ENCODE peak calls at places on chromosomes 5 and 9, in five cellular contexts. V, L, N, I and O are unnamed samples.

GRCh38 chr5:98248949-98249348 is 524.5 kb upstream of the RGMB start:
- DNase-seq in L (peak; percentile 91), I (peak; percentile 41), N (peak; percentile 41), V (no peak), O (peak; percentile 92)

GRCh38 chr5:91787718-91788117 is 404.6 kb upstream of the ARRDC3 start:
- DNase-seq in I (peak; percentile 59), L (peak; percentile 9), N (peak; percentile 10), V (no peak), O (no peak)

GRCh38 chr9:110555971-110556370 is 23.6 kb downstream of the SVEP1 start:
- DNase-seq in L (peak; percentile 97), V (no peak), N (peak; percentile 69), I (peak; percentile 81), O (peak; percentile 97)

GRCh38 chr5:129094924-129095797 is 612 bp downstream of the ISOC1 start:
- DNase-seq in N (peak; percentile 29), I (no peak), V (peak; percentile 52), L (peak; percentile 26), O (peak; percentile 18)

GRCh38 chr5:124252094-124252750 is 494.2 kb downstream of the ZNF608 start:
- DNase-seq in I (no peak), V (no peak), L (peak; percentile 56), N (no peak), O (no peak)

GRCh38 chr9:76394896-76395244 is 644 bp upstream of the RFK start:
- DNase-seq in L (no peak), V (peak; percentile 11), I (no peak), N (peak; percentile 34), O (no peak)

GRCh38 chr9:116576386-116576785 is 110.7 kb upstream of the TRIM32 start:
- DNase-seq in V (no peak), I (no peak), L (no peak), N (no peak), O (peak; percentile 50)

GRCh38 chr5:98933446-98934072 is 4.8 kb upstream of the CHD1 start:
- DNase-seq in L (no peak), I (no peak), N (no peak), V (no peak), O (no peak)

GRCh38 chr5:177303121-177303924 is at the start of the genes PRELID1 and RAB24:
- DNase-seq in N (peak; percentile 88), L (peak; percentile 79), I (no peak), V (peak; percentile 92), O (peak; percentile 79)

GRCh38 chr5:159581502-159582249 is 251.4 kb upstream of the IL12B start:
- DNase-seq in L (peak; percentile 68), I (no peak), V (no peak), N (peak; percentile 93), O (peak; percentile 95)

GRCh38 chr5:165630211-165630866 is 2124.9 kb downstream of the MAT2B start:
- DNase-seq in L (peak; percentile 74), N (peak; percentile 58), I (no peak), V (peak; percentile 41), O (peak; percentile 9)

GRCh38 chr5:76542887-76543690 is 80.1 kb downstream of the F2RL2 start:
- DNase-seq in L (peak; percentile 84), V (no peak), I (no peak), N (no peak), O (no peak)

GRCh38 chr5:151664694-151665583 is 21.8 kb downstream of the SPARC start:
- DNase-seq in V (no peak), I (no peak), N (peak; percentile 36), L (peak; percentile 75), O (peak; percentile 77)

GRCh38 chr9:93660647-93661046 is 84.3 kb downstream of the PHF2 start:
- DNase-seq in V (no peak), L (no peak), N (no peak), I (no peak), O (no peak)

GRCh38 chr9:22103650-22104575 is 94.8 kb upstream of the CDKN2B start:
- DNase-seq in L (peak; percentile 93), N (no peak), I (no peak), V (no peak), O (peak; percentile 71)

GRCh38 chr5:29218829-29219228 is 1974.7 kb upstream of the CDH6 start:
- DNase-seq in I (no peak), V (no peak), N (no peak), L (no peak), O (no peak)

GRCh38 chr5:29214821-29215220 is 1978.7 kb upstream of the CDH6 start:
- DNase-seq in L (peak; percentile 7), I (no peak), V (no peak), N (no peak), O (no peak)

GRCh38 chr5:29213475-29213874 is 1980.0 kb upstream of the CDH6 start:
- DNase-seq in I (no peak), N (no peak), L (no peak), V (no peak), O (no peak)

DNA sequence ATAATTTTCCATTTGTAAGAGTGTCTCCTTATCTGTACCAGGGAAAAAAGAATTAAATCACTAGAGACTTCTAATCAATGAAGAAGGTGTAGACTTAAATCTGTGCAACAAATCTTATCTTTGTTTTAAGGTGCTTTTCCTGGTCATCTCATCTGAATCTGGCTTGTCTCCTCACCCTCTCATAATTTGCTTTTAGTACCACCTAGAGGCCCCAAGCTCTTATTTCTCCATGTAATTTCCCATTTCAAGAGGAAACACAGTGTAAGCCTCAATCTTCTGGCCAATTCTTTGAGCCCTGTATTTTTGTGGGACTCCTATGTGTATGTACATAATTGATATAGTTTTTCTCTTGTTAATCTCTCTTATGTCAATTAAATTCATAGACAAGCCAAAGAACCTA is 1975.3 kb upstream of the CDH6 start:
- DNase-seq in I (no peak), L (no peak), V (no peak), N (no peak), O (no peak)
- TF ChIP-seq CTCF in I (no peak), L (no peak), V (peak; percentile 24), N (no peak), O (no peak)

DNA sequence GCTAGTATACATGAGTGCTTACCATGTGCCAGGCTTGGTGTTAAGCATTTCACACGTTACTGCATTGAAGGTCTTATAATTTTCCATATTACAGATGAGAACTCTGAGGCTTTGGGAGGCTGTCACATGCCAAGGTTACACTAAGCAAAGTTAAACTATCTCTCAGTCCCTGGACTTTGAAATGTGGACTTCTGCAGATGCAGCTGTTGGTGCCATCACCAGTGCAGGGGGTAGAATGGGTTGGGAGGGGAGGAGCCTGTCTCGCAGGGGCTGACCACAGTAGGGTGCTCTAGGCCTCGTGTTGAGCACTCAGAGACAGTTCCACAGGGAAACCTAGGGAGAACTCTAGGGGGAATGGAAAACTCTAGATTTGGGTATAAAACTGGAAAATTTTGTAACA is 220.9 kb downstream of the MAPKAP1 start:
- DNase-seq in L (peak; percentile 28), N (no peak), V (no peak), I (no peak), O (no peak)
- TF ChIP-seq CTCF in L (no peak), N (no peak), V (no peak), I (no peak), O (no peak)

DNA sequence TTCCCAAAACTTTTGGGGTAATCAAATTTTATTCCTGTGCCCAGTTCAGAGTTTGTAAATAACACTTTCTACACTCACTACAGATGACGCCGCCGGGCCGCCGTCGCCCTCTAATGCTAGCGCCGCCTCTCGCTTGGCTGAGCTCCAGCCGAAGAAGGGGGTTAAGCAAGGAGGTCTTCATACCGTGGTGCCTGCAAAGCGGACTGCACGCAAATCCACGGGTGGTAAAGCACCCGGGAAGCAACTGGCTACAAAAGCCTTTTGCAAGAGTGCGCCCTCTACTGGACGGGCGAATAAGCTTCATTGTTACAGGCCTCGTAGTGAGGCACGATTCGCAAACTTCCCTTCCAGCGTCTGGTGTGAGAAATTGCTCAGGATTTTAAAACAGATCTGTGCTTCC is 280.4 kb downstream of the MEF2C start:
- DNase-seq in N (no peak), V (no peak), L (no peak), I (no peak), O (no peak)
- TF ChIP-seq CTCF in N (peak; percentile 47), V (no peak), L (no peak), I (peak; percentile 18), O (peak; percentile 10)

GRCh38 chr9:2761424-2761823 is 44.1 kb downstream of the KCNV2 start:
- DNase-seq in V (no peak), N (no peak), L (no peak), I (no peak), O (no peak)
- TF ChIP-seq CTCF in V (no peak), N (no peak), L (no peak), I (no peak), O (no peak)

DNA sequence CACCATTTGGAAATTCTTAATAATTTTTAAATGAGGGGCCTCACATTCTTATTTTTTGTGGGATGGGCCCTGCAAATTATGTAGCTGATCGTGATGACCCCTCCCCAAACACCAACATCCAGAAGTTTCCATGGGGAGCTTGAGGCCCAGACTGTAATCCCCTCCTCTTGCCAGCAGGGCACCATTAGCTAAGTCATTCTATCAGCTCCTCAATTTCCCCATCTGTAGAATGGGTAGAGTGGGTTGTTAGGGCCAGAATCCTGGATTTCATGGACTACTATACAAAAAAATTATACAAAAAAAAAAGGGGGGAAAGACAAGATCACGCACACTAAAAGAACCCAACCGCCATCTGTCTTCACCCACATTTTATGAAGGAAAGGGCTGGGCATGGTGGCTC is 38.4 kb downstream of the SHB start:
- DNase-seq in L (no peak), V (no peak), I (no peak), N (no peak), O (no peak)
- TF ChIP-seq CTCF in L (peak; percentile 19), V (peak; percentile 20), I (peak; percentile 4), N (no peak), O (peak; percentile 10)

GRCh38 chr5:79772651-79773050 is 83.0 kb downstream of the CMYA5 start:
- DNase-seq in N (no peak), I (no peak), L (no peak), V (no peak), O (no peak)

GRCh38 chr5:79774855-79775237 is 85.2 kb downstream of the CMYA5 start:
- DNase-seq in L (no peak), N (no peak), V (no peak), I (no peak), O (no peak)

GRCh38 chr5:79771387-79771786 is 81.8 kb downstream of the CMYA5 start:
- DNase-seq in N (no peak), I (peak; percentile 36), L (peak; percentile 8), V (no peak), O (peak; percentile 95)

GRCh38 chr5:79773612-79774011 is 84.0 kb downstream of the CMYA5 start:
- DNase-seq in V (no peak), I (no peak), L (no peak), N (no peak), O (no peak)

GRCh38 chr5:79774171-79774854 is 84.7 kb downstream of the CMYA5 start:
- DNase-seq in I (no peak), N (peak; percentile 40), V (peak; percentile 11), L (peak; percentile 23), O (peak; percentile 24)
- TF ChIP-seq CTCF in I (peak; percentile 33), N (no peak), V (peak; percentile 49), L (peak; percentile 50), O (peak; percentile 39)